ENCODE peak calls at places on chromosomes 16 and 17, in five cellular contexts. One of them, this sample, is unnamed.

GRCh38 chr16:8931864-8932263 is 31.8 kb downstream of the USP7 start:
- DNase-seq in Kasumi-1: peak
- DNase-seq in colonic mucosa: peak
- DNase-seq in Caki2: peak
- DNase-seq in Calu3: peak
- DNase-seq in this sample: no peak

GRCh38 chr17:74024871-74025531 is 178.5 kb upstream of the RPL38 start:
- DNase-seq in Calu3: no peak
- DNase-seq in colonic mucosa: no peak
- DNase-seq in Caki2: no peak
- DNase-seq in Kasumi-1: no peak
- DNase-seq in this sample: no peak

GRCh38 chr17:6104956-6105355 is 34.8 kb downstream of the WSCD1 start:
- DNase-seq in Calu3: no peak
- DNase-seq in Kasumi-1: no peak
- DNase-seq in colonic mucosa: peak
- DNase-seq in Caki2: peak
- DNase-seq in this sample: no peak

GRCh38 chr17:82297280-82297803 is 20.1 kb downstream of the CD7 start:
- DNase-seq in Calu3: peak
- DNase-seq in Kasumi-1: peak
- DNase-seq in colonic mucosa: peak
- DNase-seq in Caki2: peak
- DNase-seq in this sample: peak

GRCh38 chr17:46977348-46977747 is 1.7 kb downstream of the RPRML start:
- DNase-seq in Kasumi-1: no peak
- DNase-seq in Calu3: peak
- DNase-seq in colonic mucosa: peak
- DNase-seq in Caki2: no peak
- DNase-seq in this sample: no peak

GRCh38 chr17:45293413-45294211 is 23.2 kb downstream of the MAP3K14 start:
- DNase-seq in Kasumi-1: peak
- DNase-seq in colonic mucosa: peak
- DNase-seq in Calu3: peak
- DNase-seq in Caki2: peak
- DNase-seq in this sample: no peak

GRCh38 chr16:31472559-31473203 is 729 bp downstream of the TGFB1I1 start:
- DNase-seq in colonic mucosa: peak
- DNase-seq in Calu3: peak
- DNase-seq in Kasumi-1: peak
- DNase-seq in Caki2: peak
- DNase-seq in this sample: peak

GRCh38 chr16:83393196-83393981 is 414.4 kb upstream of the HSBP1 start:
- DNase-seq in Kasumi-1: no peak
- DNase-seq in Calu3: no peak
- DNase-seq in Caki2: no peak
- DNase-seq in colonic mucosa: no peak
- DNase-seq in this sample: no peak

GRCh38 chr17:36019423-36019822 is 1.7 kb upstream of the CCL23 start:
- DNase-seq in Kasumi-1: no peak
- DNase-seq in Caki2: no peak
- DNase-seq in colonic mucosa: no peak
- DNase-seq in Calu3: no peak
- DNase-seq in this sample: no peak

GRCh38 chr16:65959978-65960377 is 406.5 kb upstream of the CDH5 start:
- DNase-seq in Calu3: no peak
- DNase-seq in colonic mucosa: no peak
- DNase-seq in Caki2: no peak
- DNase-seq in Kasumi-1: no peak
- DNase-seq in this sample: no peak

GRCh38 chr16:46772463-46772862 is 24.3 kb upstream of the MYLK3 start:
- DNase-seq in Caki2: no peak
- DNase-seq in colonic mucosa: no peak
- DNase-seq in Kasumi-1: no peak
- DNase-seq in Calu3: no peak
- DNase-seq in this sample: no peak

GRCh38 chr16:22670551-22670970 is 143.4 kb upstream of the HS3ST2 start:
- DNase-seq in colonic mucosa: no peak
- DNase-seq in Calu3: peak
- DNase-seq in Kasumi-1: no peak
- DNase-seq in Caki2: peak
- DNase-seq in this sample: peak

GRCh38 chr17:78502611-78503148 is 74.5 kb downstream of the DNAH17 start:
- DNase-seq in Calu3: no peak
- DNase-seq in Caki2: no peak
- DNase-seq in Kasumi-1: no peak
- DNase-seq in colonic mucosa: no peak
- DNase-seq in this sample: no peak

GRCh38 chr17:72368191-72368590 is 247.4 kb downstream of the SOX9 start:
- DNase-seq in Calu3: no peak
- DNase-seq in Caki2: no peak
- DNase-seq in Kasumi-1: no peak
- DNase-seq in colonic mucosa: no peak
- DNase-seq in this sample: no peak

GRCh38 chr16:81831722-81832126 is 52.6 kb downstream of the PLCG2 start:
- DNase-seq in Caki2: no peak
- DNase-seq in Kasumi-1: peak
- DNase-seq in Calu3: no peak
- DNase-seq in colonic mucosa: peak
- DNase-seq in this sample: peak

GRCh38 chr16:48003226-48003907 is 152.4 kb downstream of the ABCC12 start:
- DNase-seq in Calu3: no peak
- DNase-seq in colonic mucosa: no peak
- DNase-seq in Caki2: peak
- DNase-seq in Kasumi-1: no peak
- DNase-seq in this sample: no peak

GRCh38 chr17:48113201-48113676 is 5.7 kb downstream of the SNX11 start:
- DNase-seq in Calu3: no peak
- DNase-seq in colonic mucosa: no peak
- DNase-seq in Caki2: no peak
- DNase-seq in Kasumi-1: peak
- DNase-seq in this sample: no peak

GRCh38 chr17:79921411-79922160 is 82.3 kb upstream of the CBX4 start:
- DNase-seq in colonic mucosa: no peak
- DNase-seq in Caki2: no peak
- DNase-seq in Calu3: no peak
- DNase-seq in Kasumi-1: no peak
- DNase-seq in this sample: no peak

GRCh38 chr17:71237903-71238538 is 882.8 kb upstream of the SOX9 start:
- DNase-seq in Caki2: peak
- DNase-seq in Kasumi-1: no peak
- DNase-seq in Calu3: no peak
- DNase-seq in colonic mucosa: no peak
- DNase-seq in this sample: no peak

GRCh38 chr16:51569204-51569911 is 418.3 kb upstream of the SALL1 start:
- DNase-seq in Kasumi-1: peak
- DNase-seq in Calu3: peak
- DNase-seq in colonic mucosa: no peak
- DNase-seq in Caki2: no peak
- DNase-seq in this sample: no peak

GRCh38 chr16:56715128-56715527 is 14.8 kb upstream of the NUP93 start:
- DNase-seq in Calu3: no peak
- DNase-seq in Kasumi-1: no peak
- DNase-seq in Caki2: no peak
- DNase-seq in colonic mucosa: no peak
- DNase-seq in this sample: no peak

GRCh38 chr17:75808549-75808904 is 23.9 kb downstream of the UNK start:
- DNase-seq in Calu3: no peak
- DNase-seq in colonic mucosa: no peak
- DNase-seq in Caki2: no peak
- DNase-seq in Kasumi-1: no peak
- DNase-seq in this sample: no peak

GRCh38 chr16:19417640-19418039 is at the start of gene TMC5:
- DNase-seq in Kasumi-1: no peak
- DNase-seq in colonic mucosa: peak
- DNase-seq in Calu3: peak
- DNase-seq in Caki2: no peak
- DNase-seq in this sample: no peak

GRCh38 chr16:86899757-86900156 is 321.4 kb downstream of the FOXL1 start:
- DNase-seq in Caki2: no peak
- DNase-seq in Calu3: no peak
- DNase-seq in colonic mucosa: no peak
- DNase-seq in Kasumi-1: no peak
- DNase-seq in this sample: no peak

GRCh38 chr17:42518046-42518754 is 17.8 kb upstream of the NAGLU start:
- DNase-seq in colonic mucosa: peak
- DNase-seq in Calu3: peak
- DNase-seq in Kasumi-1: no peak
- DNase-seq in Caki2: peak
- DNase-seq in this sample: no peak

GRCh38 chr17:36148559-36149295 is 27.7 kb downstream of the TBC1D3B start:
- DNase-seq in Caki2: peak
- DNase-seq in Calu3: peak
- DNase-seq in Kasumi-1: peak
- DNase-seq in colonic mucosa: peak
- DNase-seq in this sample: peak

GRCh38 chr17:58679263-58680037 is 12.4 kb downstream of the TEX14 start:
- DNase-seq in Calu3: no peak
- DNase-seq in colonic mucosa: no peak
- DNase-seq in Caki2: peak
- DNase-seq in Kasumi-1: no peak
- DNase-seq in this sample: no peak

GRCh38 chr16:27759301-27759871 is 209.4 kb downstream of the KATNIP start:
- DNase-seq in colonic mucosa: no peak
- DNase-seq in Caki2: no peak
- DNase-seq in Calu3: no peak
- DNase-seq in Kasumi-1: no peak
- DNase-seq in this sample: no peak

GRCh38 chr17:8905256-8905778 is 37.8 kb upstream of the PIK3R6 start:
- DNase-seq in Caki2: no peak
- DNase-seq in Calu3: no peak
- DNase-seq in colonic mucosa: no peak
- DNase-seq in Kasumi-1: no peak
- DNase-seq in this sample: no peak

GRCh38 chr17:69506489-69506888 is 92.0 kb downstream of the MAP2K6 start:
- DNase-seq in Caki2: no peak
- DNase-seq in Calu3: no peak
- DNase-seq in colonic mucosa: no peak
- DNase-seq in Kasumi-1: peak
- DNase-seq in this sample: no peak

GRCh38 chr17:56543280-56543679 is 50.2 kb upstream of the NOG start:
- DNase-seq in Calu3: no peak
- DNase-seq in colonic mucosa: no peak
- DNase-seq in Caki2: no peak
- DNase-seq in Kasumi-1: no peak
- DNase-seq in this sample: no peak

GRCh38 chr16:1559446-1559975 is 26.0 kb downstream of the TMEM204 start:
- DNase-seq in Kasumi-1: no peak
- DNase-seq in Caki2: no peak
- DNase-seq in Calu3: no peak
- DNase-seq in colonic mucosa: no peak
- DNase-seq in this sample: no peak

GRCh38 chr16:67444259-67445125 is 13.6 kb downstream of the HSD11B2 start:
- DNase-seq in Kasumi-1: no peak
- DNase-seq in colonic mucosa: no peak
- DNase-seq in Calu3: no peak
- DNase-seq in Caki2: no peak
- DNase-seq in this sample: no peak

GRCh38 chr16:8628981-8629725 is 7.7 kb downstream of the METTL22 start:
- DNase-seq in Calu3: no peak
- DNase-seq in Kasumi-1: no peak
- DNase-seq in Caki2: no peak
- DNase-seq in colonic mucosa: no peak
- DNase-seq in this sample: no peak

GRCh38 chr17:7886227-7887037 is 2.2 kb upstream of the CHD3 start:
- DNase-seq in Kasumi-1: peak
- DNase-seq in Caki2: peak
- DNase-seq in Calu3: peak
- DNase-seq in colonic mucosa: peak
- DNase-seq in this sample: peak

This sample was measured in B cell.